ENCODE peak calls at places on chromosome 21, in eight cellular contexts. H is T-cell; X is HAP-1; T is M059J; N is mesothelial cell of epicardium; P is IMR-90; K is progenitor cell of endocrine pancreas; I is stimulated activated CD4-positive, alpha-beta T cell treated with anti-CD3 and anti-CD28 coated beads, TNF-alpha, amount 100 ng/mL, for 24 hours. J is an unnamed sample.

GRCh38 chr21:27333091-27333490 is 366.2 kb upstream of the ADAMTS5 start:
- DNase-seq in I (no peak), H (no peak), K (no peak), X (no peak), N (no peak), T (no peak), P (no peak), J (no peak)

GRCh38 chr21:38170283-38170682 is 86.5 kb upstream of the KCNJ15 start:
- DNase-seq in K (no peak), N (no peak), H (peak), I (no peak), T (peak), X (no peak), P (peak), J (no peak)

GRCh38 chr21:44380876-44381275 is 27.5 kb downstream of the TRPM2 start:
- DNase-seq in P (no peak), T (no peak), I (no peak), K (no peak), X (no peak), H (no peak), N (no peak), J (no peak)

GRCh38 chr21:14603202-14603601 is 57.1 kb upstream of the SAMSN1 start:
- DNase-seq in I (no peak), X (no peak), N (no peak), H (no peak), K (no peak), P (peak), T (peak), J (no peak)

GRCh38 chr21:42297372-42297771 is 17.8 kb downstream of the TFF3 start:
- DNase-seq in H (no peak), I (no peak), T (no peak), X (no peak), N (no peak), P (no peak), K (no peak), J (no peak)

GRCh38 chr21:17436626-17437111 is 76.2 kb upstream of the CXADR start:
- DNase-seq in X (peak), K (no peak), N (no peak), I (no peak), P (no peak), T (no peak), H (no peak), J (no peak)

GRCh38 chr21:38956791-38957571 is 151.3 kb downstream of the ETS2 start:
- DNase-seq in X (no peak), N (no peak), P (peak), I (no peak), T (peak), H (no peak), K (no peak), J (no peak)

GRCh38 chr21:44303490-44303981 is 3.7 kb downstream of the PFKL start:
- DNase-seq in N (no peak), K (peak), X (no peak), T (no peak), H (no peak), P (no peak), I (no peak), J (no peak)

GRCh38 chr21:17159697-17160096 is 353.1 kb upstream of the CXADR start:
- DNase-seq in X (no peak), N (no peak), I (no peak), P (no peak), K (no peak), H (no peak), T (no peak), J (no peak)

GRCh38 chr21:32007461-32007860 is 134.6 kb downstream of the HUNK start:
- DNase-seq in P (peak), H (no peak), T (peak), I (no peak), X (no peak), K (no peak), N (no peak), J (peak)

GRCh38 chr21:42746593-42747266 is 93.3 kb downstream of the PDE9A start:
- DNase-seq in K (no peak), P (no peak), T (no peak), I (peak), N (no peak), H (peak), X (no peak), J (no peak)

GRCh38 chr21:37338671-37339526 is 27.7 kb upstream of the DYRK1A start:
- DNase-seq in N (peak), X (peak), T (peak), I (no peak), P (peak), H (no peak), K (no peak), J (no peak)

GRCh38 chr21:17402885-17403477 is 109.9 kb upstream of the CXADR start:
- DNase-seq in X (no peak), N (no peak), I (no peak), P (peak), T (peak), K (no peak), H (no peak), J (no peak)

GRCh38 chr21:45592208-45592619 is 50.0 kb upstream of the SLC19A1 start:
- DNase-seq in H (peak), X (no peak), N (no peak), T (no peak), P (no peak), K (no peak), I (peak), J (no peak)

GRCh38 chr21:44952116-44952928 is 12.5 kb downstream of the SLX9 start:
- DNase-seq in P (no peak), N (no peak), X (no peak), T (no peak), K (no peak), H (no peak), I (no peak), J (no peak)

GRCh38 chr21:33856893-33857527 is 58.6 kb downstream of the ATP5PO start:
- DNase-seq in P (no peak), I (no peak), N (no peak), K (no peak), T (peak), X (no peak), H (no peak), J (no peak)

GRCh38 chr21:42299324-42300044 is 15.7 kb downstream of the TFF3 start:
- DNase-seq in I (peak), P (no peak), T (no peak), N (no peak), X (no peak), K (no peak), H (peak), J (no peak)

GRCh38 chr21:43904316-43904925 is 39.4 kb downstream of the AGPAT3 start:
- DNase-seq in K (no peak), X (no peak), I (no peak), P (no peak), T (no peak), H (no peak), N (no peak), J (no peak)

GRCh38 chr21:24336491-24336890 is 1270.8 kb downstream of the MRPL39 start:
- DNase-seq in K (no peak), T (no peak), H (no peak), P (no peak), X (no peak), I (no peak), N (no peak), J (no peak)

GRCh38 chr21:25639167-25639921 is at the start of gene JAM2:
- DNase-seq in N (peak), K (peak), X (peak), T (peak), H (peak), I (peak), P (peak), J (peak)

GRCh38 chr21:26637346-26637745 is 64.3 kb upstream of the CYYR1 start:
- DNase-seq in X (no peak), H (no peak), T (no peak), P (no peak), N (no peak), I (no peak), K (no peak), J (no peak)

GRCh38 chr21:33642896-33643657 is 776 bp downstream of the ITSN1 start:
- DNase-seq in N (peak), X (peak), H (no peak), T (peak), I (peak), K (peak), P (peak), J (peak)

GRCh38 chr21:35179990-35180557 is 131.0 kb upstream of the RUNX1 start:
- DNase-seq in H (no peak), P (peak), N (no peak), X (no peak), K (no peak), I (no peak), T (peak), J (no peak)

GRCh38 chr21:45041351-45041805 is 33.0 kb upstream of the ADARB1 start:
- DNase-seq in I (no peak), K (no peak), N (no peak), X (no peak), P (peak), T (peak), H (no peak), J (no peak)

GRCh38 chr21:46065215-46065992 is 32.5 kb upstream of the COL6A2 start:
- DNase-seq in T (peak), I (no peak), K (peak), N (peak), P (peak), H (no peak), X (no peak), J (no peak)

GRCh38 chr21:24150753-24151152 is 1456.5 kb downstream of the MRPL39 start:
- DNase-seq in P (no peak), T (no peak), K (no peak), X (no peak), I (no peak), N (no peak), H (no peak), J (no peak)

GRCh38 chr21:42640486-42640885 is 12.9 kb upstream of the PDE9A start:
- DNase-seq in I (no peak), H (no peak), T (no peak), P (no peak), N (no peak), K (no peak), X (no peak), J (no peak)

GRCh38 chr21:37119421-37120218 is 46.6 kb downstream of the TTC3 start:
- DNase-seq in P (no peak), K (no peak), X (no peak), N (no peak), T (no peak), H (no peak), I (no peak), J (no peak)

GRCh38 chr21:46112731-46113215 is 14.9 kb downstream of the COL6A2 start:
- DNase-seq in N (peak), X (no peak), I (no peak), H (no peak), T (no peak), P (no peak), K (peak), J (no peak)

GRCh38 chr21:37233551-37234146 is 33.5 kb downstream of the VPS26C start:
- DNase-seq in T (no peak), H (no peak), P (no peak), K (no peak), X (no peak), I (no peak), N (no peak), J (no peak)